ENCODE peak calls at places on chromosomes 3 and 15, in ten cellular contexts. P is psoas muscle, L is body of pancreas, T is transverse colon, Y is IMR-90, J is aorta, N is esophagus muscularis mucosa, U is Peyer's patch, A is cardiac muscle cell, Q is mammary epithelial cell. G is an unnamed sample.

GRCh38 chr3:21672303-21672702 is 78.7 kb downstream of the ZNF385D start:
- DNase-seq in U (no peak), Q (peak; percentile 94), T (no peak), A (no peak), L (no peak), Y (peak; percentile 90), P (no peak), J (no peak), N (no peak), G (peak; percentile 1)

GRCh38 chr3:176816937-176817336 is 380.3 kb downstream of the TBL1XR1 start:
- DNase-seq in Y (no peak), P (no peak), T (no peak), U (no peak), A (no peak), N (no peak), Q (no peak), L (no peak), J (no peak), G (no peak)

GRCh38 chr15:78374436-78375393 is 34.6 kb downstream of the CRABP1 start:
- DNase-seq in L (no peak), J (no peak), N (no peak), Q (peak; percentile 80), A (no peak), P (no peak), U (peak; percentile 90), Y (no peak), T (peak; percentile 88), G (peak; percentile 95)

GRCh38 chr15:56805466-56806146 is 72.3 kb upstream of the ZNF280D start:
- DNase-seq in N (no peak), U (no peak), A (no peak), L (no peak), T (no peak), P (no peak), Q (peak; percentile 82), J (no peak), Y (peak; percentile 87), G (peak; percentile 56)

GRCh38 chr3:125003369-125003853 is 52.4 kb downstream of the HEG1 start:
- DNase-seq in A (no peak), N (no peak), Y (peak; percentile 72), T (peak; percentile 34), P (peak; percentile 90), L (peak; percentile 35), U (no peak), J (no peak), Q (no peak), G (peak; percentile 51)

GRCh38 chr3:8864570-8865350 is 95.3 kb upstream of the OXTR start:
- DNase-seq in P (no peak), N (no peak), J (no peak), U (no peak), A (no peak), Q (no peak), T (no peak), L (no peak), Y (no peak), G (no peak)

GRCh38 chr3:38658886-38659285 is 9.4 kb upstream of the SCN5A start:
- DNase-seq in A (peak; percentile 66), Y (no peak), T (no peak), J (no peak), N (peak; percentile 62), Q (no peak), U (no peak), L (no peak), P (no peak), G (no peak)

GRCh38 chr15:87349181-87349580 is 907.4 kb downstream of the NTRK3 start:
- DNase-seq in U (no peak), Y (peak; percentile 42), J (no peak), A (no peak), T (no peak), L (no peak), N (no peak), P (no peak), Q (no peak), G (no peak)

GRCh38 chr3:37569991-37570390 is 291.7 kb upstream of the CTDSPL start:
- DNase-seq in A (no peak), Y (no peak), J (no peak), P (no peak), T (no peak), L (no peak), U (no peak), N (no peak), Q (no peak), G (no peak)

GRCh38 chr15:41773332-41773728 is 954 bp upstream of the MAPKBP1 start:
- DNase-seq in L (no peak), Q (no peak), P (no peak), J (no peak), Y (no peak), N (no peak), U (no peak), A (no peak), T (no peak), G (no peak)

GRCh38 chr15:49438970-49439631 is 16.1 kb downstream of the FGF7 start:
- DNase-seq in T (peak; percentile 17), P (no peak), Q (no peak), U (no peak), L (no peak), Y (no peak), N (no peak), J (peak; percentile 61), A (peak; percentile 72), G (no peak)

GRCh38 chr15:77836116-77836798 is 203.5 kb upstream of the LINGO1 start:
- DNase-seq in T (no peak), Y (peak; percentile 27), L (no peak), Q (no peak), P (no peak), U (no peak), N (no peak), J (peak; percentile 46), A (peak; percentile 57), G (no peak)

GRCh38 chr3:120224249-120224648 is 60.8 kb downstream of the GPR156 start:
- DNase-seq in Q (no peak), P (no peak), T (no peak), A (no peak), J (no peak), Y (no peak), L (no peak), N (no peak), U (no peak), G (no peak)

GRCh38 chr15:58398643-58399042 is 33.1 kb upstream of the LIPC start:
- DNase-seq in L (no peak), N (no peak), P (no peak), A (no peak), J (no peak), Y (no peak), T (no peak), U (no peak), Q (no peak), G (no peak)

GRCh38 chr15:58393196-58393790 is 38.5 kb upstream of the LIPC start:
- DNase-seq in T (peak; percentile 52), P (no peak), A (no peak), N (no peak), Q (no peak), J (no peak), U (no peak), L (no peak), Y (peak; percentile 30), G (peak; percentile 17)

GRCh38 chr15:58392611-58393161 is 39.1 kb upstream of the LIPC start:
- DNase-seq in Y (no peak), A (peak; percentile 18), P (no peak), T (no peak), U (no peak), L (no peak), J (no peak), Q (peak; percentile 27), N (no peak), G (peak; percentile 5)

GRCh38 chr15:58398053-58398452 is 33.7 kb upstream of the LIPC start:
- DNase-seq in Y (no peak), T (no peak), P (no peak), J (no peak), N (no peak), Q (no peak), U (no peak), L (no peak), A (no peak), G (no peak)

GRCh38 chr15:58396181-58396580 is 35.6 kb upstream of the LIPC start:
- DNase-seq in J (no peak), U (no peak), L (no peak), N (no peak), P (no peak), Q (peak; percentile 92), A (no peak), Y (peak; percentile 97), T (no peak), G (no peak)
- H3K4me1 ChIP-seq in J (no peaks in the 10 kb centered on the region), U (no peaks in the 10 kb centered on the region), L (no peaks in the 10 kb centered on the region), N (peaks cover 6% of the 10 kb centered on the region), P (no peaks in the 10 kb centered on the region), Q (peaks cover 28% of the 10 kb centered on the region), A (peaks cover 3% of the 10 kb centered on the region), Y (peaks cover 14% of the 10 kb centered on the region), T (peaks cover 18% of the 10 kb centered on the region), G (no peaks in the 10 kb centered on the region)

GRCh38 chr15:64438653-64439447 is 21.5 kb upstream of the ZNF609 start:
- DNase-seq in L (no peak), P (no peak), Q (no peak), T (no peak), J (no peak), A (no peak), U (no peak), Y (no peak), N (no peak), G (no peak)

GRCh38 chr15:64444836-64445235 is 15.5 kb upstream of the ZNF609 start:
- DNase-seq in L (no peak), Y (no peak), Q (no peak), P (no peak), N (no peak), J (no peak), A (no peak), T (no peak), U (no peak), G (no peak)

GRCh38 chr15:64443747-64444621 is 16.4 kb upstream of the ZNF609 start:
- DNase-seq in P (no peak), J (no peak), A (no peak), L (no peak), Q (peak; percentile 87), N (no peak), T (no peak), Y (peak; percentile 92), U (no peak), G (peak; percentile 29)

GRCh38 chr15:64443016-64443415 is 17.4 kb upstream of the ZNF609 start:
- DNase-seq in Q (no peak), Y (peak; percentile 22), T (no peak), J (no peak), U (no peak), P (no peak), A (no peak), N (no peak), L (no peak), G (no peak)

GRCh38 chr15:64441852-64442251 is 18.5 kb upstream of the ZNF609 start:
- DNase-seq in A (no peak), J (no peak), Y (no peak), U (no peak), Q (no peak), N (no peak), P (no peak), L (no peak), T (no peak), G (no peak)
- H3K4me3 ChIP-seq in A (no peak overlapping the region), J (no peak overlapping the region), Y (no peak overlapping the region), U (no peak overlapping the region), Q (no peak overlapping the region), N (no peak overlapping the region), P (no peak overlapping the region), L (no peak overlapping the region), T (no peak overlapping the region), G (no peak overlapping the region)

GRCh38 chr3:56792201-56792600 is 9.5 kb downstream of the ARHGEF3 start:
- DNase-seq in N (no peak), U (no peak), L (no peak), Q (no peak), Y (no peak), J (no peak), T (no peak), P (peak; percentile 53), A (no peak), G (no peak)
- H3K4me1 ChIP-seq in N (peaks cover 64% of the 10 kb centered on the region), U (peaks cover 20% of the 10 kb centered on the region), L (peaks cover 84% of the 10 kb centered on the region), Q (peaks cover 28% of the 10 kb centered on the region), Y (peaks cover 6% of the 10 kb centered on the region), J (no peaks in the 10 kb centered on the region), T (peaks cover 48% of the 10 kb centered on the region), P (peaks cover 50% of the 10 kb centered on the region), A (peaks cover 12% of the 10 kb centered on the region), G (peaks cover 11% of the 10 kb centered on the region)

GRCh38 chr15:88375234-88375926 is 91.8 kb downstream of the MRPL46 start:
- DNase-seq in P (no peak), Q (peak; percentile 58), U (no peak), T (no peak), Y (peak; percentile 74), L (no peak), J (no peak), A (no peak), N (no peak), G (no peak)
- H3K4me3 ChIP-seq in P (no peak overlapping the region), Q (no peak overlapping the region), U (no peak overlapping the region), T (no peak overlapping the region), Y (no peak overlapping the region), L (no peak overlapping the region), J (no peak overlapping the region), A (no peak overlapping the region), N (no peak overlapping the region), G (no peak overlapping the region)

G was measured in small intestine.